ENCODE peak calls at places on chromosomes 5 and 9, in eight cellular contexts. O is AG04450; I is H9; L is CD4-positive, alpha-beta memory T cell; Z is HS-5; J is ovary; Q is heart right ventricle; U is COR-L47. V is an unnamed sample.

GRCh38 chr9:71638627-71639026 is 129.7 kb downstream of the CEMIP2 start:
- DNase-seq in O (no peak), U (no peak), Q (no peak), L (peak), Z (no peak), I (no peak), J (no peak), V (no peak)

GRCh38 chr9:129282308-129283211 is 104.5 kb upstream of the IER5L start:
- DNase-seq in J (peak), L (no peak), O (no peak), I (peak), U (no peak), Z (no peak), Q (no peak), V (no peak)

GRCh38 chr9:127809562-127810377 is 7.1 kb downstream of the FPGS start:
- DNase-seq in Z (no peak), L (no peak), J (peak), U (no peak), Q (peak), I (peak), O (no peak), V (no peak)

GRCh38 chr9:110141118-110141797 is 66.7 kb downstream of the C9orf152 start:
- DNase-seq in O (peak), J (peak), L (no peak), I (no peak), U (no peak), Q (no peak), Z (peak), V (no peak)

GRCh38 chr5:125337222-125337768 is 590.9 kb upstream of the ZNF608 start:
- DNase-seq in I (no peak), O (no peak), Z (no peak), U (no peak), L (no peak), J (no peak), Q (no peak), V (no peak)

GRCh38 chr5:179553875-179554274 is 3.5 kb downstream of the RUFY1 start:
- DNase-seq in I (peak), O (no peak), Q (no peak), U (no peak), J (no peak), L (no peak), Z (no peak), V (no peak)

GRCh38 chr9:37198034-37198718 is 77.8 kb downstream of the ZCCHC7 start:
- DNase-seq in Q (no peak), Z (no peak), L (no peak), O (no peak), J (no peak), U (no peak), I (no peak), V (no peak)

GRCh38 chr9:129351058-129351641 is 173.1 kb upstream of the IER5L start:
- DNase-seq in Z (no peak), I (peak), J (peak), O (no peak), L (no peak), Q (no peak), U (no peak), V (no peak)

GRCh38 chr5:66757219-66757833 is 161.1 kb downstream of the MAST4 start:
- DNase-seq in O (peak), Z (peak), J (peak), I (no peak), Q (no peak), U (peak), L (no peak), V (peak)

GRCh38 chr9:126326228-126327015 is at the start of gene MVB12B:
- DNase-seq in U (peak), Q (peak), O (no peak), I (peak), J (peak), L (peak), Z (no peak), V (no peak)

GRCh38 chr9:37949576-37949975 is 45.6 kb upstream of the SLC25A51 start:
- DNase-seq in J (no peak), Q (no peak), I (no peak), U (no peak), L (no peak), O (no peak), Z (no peak), V (no peak)

GRCh38 chr5:132369471-132370240 is at the start of gene SLC22A5:
- DNase-seq in J (peak), Z (no peak), Q (peak), L (peak), I (peak), O (no peak), U (peak), V (peak)

GRCh38 chr5:31707294-31707693 is 68.4 kb downstream of the PDZD2 start:
- DNase-seq in Z (no peak), L (no peak), U (no peak), O (no peak), J (no peak), Q (no peak), I (no peak), V (no peak)

GRCh38 chr5:160619381-160619780 is 197.7 kb downstream of the PTTG1 start:
- DNase-seq in J (no peak), I (no peak), Z (no peak), U (peak), O (no peak), Q (no peak), L (no peak), V (no peak)

GRCh38 chr9:111566234-111566633 is 33.2 kb downstream of the PTGR1 start:
- DNase-seq in L (no peak), U (no peak), Z (no peak), J (no peak), I (no peak), Q (no peak), O (no peak), V (no peak)

GRCh38 chr5:59483971-59484472 is 409.5 kb downstream of the PDE4D start:
- DNase-seq in Z (peak), L (no peak), O (no peak), I (no peak), J (no peak), U (no peak), Q (no peak), V (no peak)

GRCh38 chr5:35012365-35012764 is 35.4 kb downstream of the AGXT2 start:
- DNase-seq in O (no peak), U (no peak), Z (no peak), Q (no peak), I (no peak), L (no peak), J (no peak), V (no peak)